ENCODE peak calls at places on chromosomes 6 and 20, in five cellular contexts. R is A549; E is mesenteric fat pad; O is glutamatergic neuron; G is activated T-helper 1 cell treated with anti-CD3 and anti-CD28 coated beads, Interleukin-2, amount 50 U/mL, for 16 hours. L is an unnamed sample.

GRCh38 chr20:48180637-48181036 is 395.4 kb upstream of the SULF2 start:
- DNase-seq in R (no peak), E (no peak), O (no peak), G (no peak), L (no peak)

GRCh38 chr6:33175436-33176069 is 16.7 kb downstream of the COL11A2 start:
- DNase-seq in R (no peak), E (no peak), O (no peak), G (no peak), L (no peak)

GRCh38 chr20:5100684-5101347 is 18.9 kb downstream of the PCNA start:
- DNase-seq in R (peak; percentile 81), E (no peak), O (peak; percentile 81), G (peak; percentile 66), L (peak; percentile 70)

GRCh38 chr6:46024122-46024769 is 8.6 kb upstream of the CLIC5 start:
- DNase-seq in R (no peak), E (no peak), O (no peak), G (no peak), L (no peak)

GRCh38 chr6:144215402-144215931 is 65.2 kb downstream of the STX11 start:
- DNase-seq in R (peak; percentile 18), E (no peak), O (no peak), G (no peak), L (peak; percentile 61)

GRCh38 chr20:21663465-21663864 is 42.0 kb upstream of the PAX1 start:
- DNase-seq in R (no peak), E (no peak), O (no peak), G (no peak), L (no peak)

GRCh38 chr20:51554538-51555165 is 12.1 kb upstream of the NFATC2 start:
- DNase-seq in R (no peak), E (no peak), O (no peak), G (no peak), L (no peak)

GRCh38 chr6:29864037-29864795 is 36.6 kb downstream of the HLA-G start:
- DNase-seq in R (no peak), E (no peak), O (no peak), G (no peak), L (no peak)

GRCh38 chr6:27839303-27840081 is 72.7 kb downstream of the OR2B2 start:
- DNase-seq in R (peak; percentile 28), E (no peak), O (no peak), G (no peak), L (no peak)

GRCh38 chr6:12608016-12608860 is 108.3 kb upstream of the PHACTR1 start:
- DNase-seq in R (no peak), E (no peak), O (no peak), G (no peak), L (no peak)

GRCh38 chr6:92588126-92588525 is 831.2 kb downstream of the EPHA7 start:
- DNase-seq in R (no peak), E (no peak), O (no peak), G (no peak), L (no peak)

GRCh38 chr20:62437985-62438384 is 10.6 kb upstream of the RBBP8NL start:
- DNase-seq in R (no peak), E (no peak), O (no peak), G (no peak), L (no peak)

GRCh38 chr6:4979426-4979825 is 24.4 kb downstream of the RPP40 start:
- DNase-seq in R (no peak), E (no peak), O (no peak), G (no peak), L (no peak)

GRCh38 chr20:10314198-10314597 is 95.6 kb downstream of the SNAP25 start:
- DNase-seq in R (no peak), E (no peak), O (no peak), G (no peak), L (no peak)

GRCh38 chr6:83185096-83185495 is 8.0 kb downstream of the PGM3 start:
- DNase-seq in R (no peak), E (no peak), O (no peak), G (no peak), L (no peak)

GRCh38 chr6:113482771-113483170 is 374.4 kb upstream of the MARCKS start:
- DNase-seq in R (no peak), E (no peak), O (no peak), G (no peak), L (no peak)

GRCh38 chr6:89433637-89434499 is 916 bp downstream of the ANKRD6 start:
- DNase-seq in R (no peak), E (no peak), O (peak; percentile 35), G (peak; percentile 7), L (peak; percentile 43)

GRCh38 chr20:58233881-58234528 is 5.6 kb upstream of the ANKRD60 start:
- DNase-seq in R (peak; percentile 44), E (no peak), O (peak; percentile 82), G (no peak), L (peak; percentile 60)